ENCODE peak calls at places on chromosomes 7 and 10, in seven cellular contexts. One of them, this sample, is unnamed.

GRCh38 chr10:113524120-113524519 is 28.7 kb upstream of the HABP2 start:
- DNase-seq in HT1080: no peak
- DNase-seq in T-helper 9 cell: no peak
- DNase-seq in uterus: no peak
- DNase-seq in IMR-90: no peak
- DNase-seq in iPS DF 19.7: no peak
- DNase-seq in cardiac fibroblast: no peak
- DNase-seq in this sample: no peak

GRCh38 chr7:51350195-51350896 is 33.7 kb upstream of the COBL start:
- DNase-seq in cardiac fibroblast: no peak
- DNase-seq in T-helper 9 cell: no peak
- DNase-seq in iPS DF 19.7: no peak
- DNase-seq in uterus: no peak
- DNase-seq in HT1080: peak
- DNase-seq in IMR-90: no peak
- DNase-seq in this sample: no peak

GRCh38 chr10:99619851-99620712 is at the start of gene SLC25A28:
- DNase-seq in uterus: peak
- DNase-seq in IMR-90: peak
- DNase-seq in iPS DF 19.7: no peak
- DNase-seq in cardiac fibroblast: peak
- DNase-seq in T-helper 9 cell: peak
- DNase-seq in HT1080: peak
- DNase-seq in this sample: no peak

GRCh38 chr7:516216-516605 is 3.4 kb downstream of the PDGFA start:
- DNase-seq in IMR-90: no peak
- DNase-seq in iPS DF 19.7: no peak
- DNase-seq in T-helper 9 cell: no peak
- DNase-seq in cardiac fibroblast: peak
- DNase-seq in HT1080: no peak
- DNase-seq in uterus: no peak
- DNase-seq in this sample: no peak

GRCh38 chr7:99631311-99632109 is 14.8 kb downstream of the ZSCAN25 start:
- DNase-seq in HT1080: no peak
- DNase-seq in iPS DF 19.7: no peak
- DNase-seq in uterus: no peak
- DNase-seq in T-helper 9 cell: no peak
- DNase-seq in cardiac fibroblast: peak
- DNase-seq in IMR-90: peak
- DNase-seq in this sample: no peak

GRCh38 chr10:70619271-70620019 is 16.9 kb upstream of the PRF1 start:
- DNase-seq in cardiac fibroblast: peak
- DNase-seq in uterus: no peak
- DNase-seq in T-helper 9 cell: no peak
- DNase-seq in IMR-90: peak
- DNase-seq in iPS DF 19.7: no peak
- DNase-seq in HT1080: peak
- DNase-seq in this sample: no peak

GRCh38 chr7:54985405-54986360 is 33.1 kb upstream of the EGFR start:
- DNase-seq in HT1080: peak
- DNase-seq in IMR-90: peak
- DNase-seq in cardiac fibroblast: peak
- DNase-seq in T-helper 9 cell: no peak
- DNase-seq in iPS DF 19.7: no peak
- DNase-seq in uterus: no peak
- DNase-seq in this sample: no peak

GRCh38 chr7:158299607-158300006 is 288.0 kb downstream of the PTPRN2 start:
- DNase-seq in iPS DF 19.7: no peak
- DNase-seq in cardiac fibroblast: no peak
- DNase-seq in T-helper 9 cell: no peak
- DNase-seq in HT1080: no peak
- DNase-seq in IMR-90: no peak
- DNase-seq in uterus: no peak
- DNase-seq in this sample: no peak

GRCh38 chr10:14017380-14017943 is 313.3 kb downstream of the FRMD4A start:
- DNase-seq in uterus: no peak
- DNase-seq in T-helper 9 cell: no peak
- DNase-seq in cardiac fibroblast: no peak
- DNase-seq in HT1080: no peak
- DNase-seq in IMR-90: peak
- DNase-seq in iPS DF 19.7: no peak
- DNase-seq in this sample: no peak

GRCh38 chr10:62433181-62433692 is 59.1 kb downstream of the ZNF365 start:
- DNase-seq in uterus: peak
- DNase-seq in HT1080: peak
- DNase-seq in IMR-90: peak
- DNase-seq in T-helper 9 cell: no peak
- DNase-seq in iPS DF 19.7: no peak
- DNase-seq in cardiac fibroblast: peak
- DNase-seq in this sample: peak

GRCh38 chr10:29297678-29298077 is 8.8 kb downstream of the LYZL1 start:
- DNase-seq in T-helper 9 cell: no peak
- DNase-seq in HT1080: no peak
- DNase-seq in cardiac fibroblast: peak
- DNase-seq in iPS DF 19.7: no peak
- DNase-seq in uterus: no peak
- DNase-seq in IMR-90: no peak
- DNase-seq in this sample: no peak

GRCh38 chr10:86992929-86993328 is 24.6 kb downstream of the ADIRF start:
- DNase-seq in cardiac fibroblast: no peak
- DNase-seq in IMR-90: no peak
- DNase-seq in uterus: no peak
- DNase-seq in iPS DF 19.7: no peak
- DNase-seq in T-helper 9 cell: no peak
- DNase-seq in HT1080: no peak
- DNase-seq in this sample: no peak

GRCh38 chr7:739455-739963 is 12.4 kb upstream of the PRKAR1B start:
- DNase-seq in T-helper 9 cell: no peak
- DNase-seq in HT1080: no peak
- DNase-seq in uterus: no peak
- DNase-seq in iPS DF 19.7: no peak
- DNase-seq in IMR-90: no peak
- DNase-seq in cardiac fibroblast: no peak
- DNase-seq in this sample: no peak